ENCODE peak calls at places on chromosomes 5 and 9, in five cellular contexts. L is body of pancreas, Y is DND-41, D is PC-3, U is heart right ventricle. W is an unnamed sample. For H3K4me1, the result is how much of the 10 kb centered on the place peaks cover.

GRCh38 chr9:120289990-120290925 is 289.7 kb downstream of the CDK5RAP2 start:
- DNase-seq in L (no peak), Y (no peak), D (no peak), U (no peak), W (no peak)

GRCh38 chr5:58019614-58020013 is 440.3 kb downstream of the PLK2 start:
- DNase-seq in L (peak), Y (no peak), D (no peak), U (peak), W (peak)

GRCh38 chr5:145062280-145062679 is 772.9 kb downstream of the PRELID2 start:
- DNase-seq in L (no peak), Y (no peak), D (no peak), U (no peak), W (no peak)

GRCh38 chr9:91062281-91062680 is 260.7 kb downstream of the SYK start:
- DNase-seq in L (no peak), Y (no peak), D (no peak), U (no peak), W (peak)

GRCh38 chr5:158471179-158471924 is 612.4 kb upstream of the CLINT1 start:
- DNase-seq in L (peak), Y (no peak), D (no peak), U (no peak), W (no peak)

GRCh38 chr5:112436139-112436538 is 17.1 kb upstream of the EPB41L4A start:
- DNase-seq in L (no peak), Y (peak), D (no peak), U (no peak), W (no peak)

GRCh38 chr9:128125575-128126354 is 1.8 kb downstream of the PTGES2 start:
- DNase-seq in L (no peak), Y (no peak), D (no peak), U (peak), W (no peak)

GRCh38 chr9:120360046-120360445 is 219.9 kb downstream of the CDK5RAP2 start:
- DNase-seq in L (no peak), Y (no peak), D (no peak), U (no peak), W (no peak)

GRCh38 chr5:158682631-158683030 is 417.1 kb downstream of the EBF1 start:
- DNase-seq in L (no peak), Y (no peak), D (no peak), U (no peak), W (no peak)

GRCh38 chr9:4382722-4383317 is 83.0 kb upstream of the GLIS3 start:
- DNase-seq in L (no peak), Y (no peak), D (peak), U (no peak), W (no peak)

GRCh38 chr9:12776775-12777055 is 1.9 kb downstream of the LURAP1L start:
- DNase-seq in L (no peak), Y (no peak), D (no peak), U (no peak), W (no peak)

GRCh38 chr9:12775373-12775962 is 648 bp downstream of the LURAP1L start:
- DNase-seq in L (peak), Y (no peak), D (no peak), U (peak), W (no peak)

GRCh38 chr9:12775963-12776774 is 1.3 kb downstream of the LURAP1L start:
- DNase-seq in L (peak), Y (no peak), D (peak), U (peak), W (peak)

GRCh38 chr9:12777149-12778010 is 2.6 kb downstream of the LURAP1L start:
- DNase-seq in L (no peak), Y (no peak), D (peak), U (no peak), W (no peak)

DNA sequence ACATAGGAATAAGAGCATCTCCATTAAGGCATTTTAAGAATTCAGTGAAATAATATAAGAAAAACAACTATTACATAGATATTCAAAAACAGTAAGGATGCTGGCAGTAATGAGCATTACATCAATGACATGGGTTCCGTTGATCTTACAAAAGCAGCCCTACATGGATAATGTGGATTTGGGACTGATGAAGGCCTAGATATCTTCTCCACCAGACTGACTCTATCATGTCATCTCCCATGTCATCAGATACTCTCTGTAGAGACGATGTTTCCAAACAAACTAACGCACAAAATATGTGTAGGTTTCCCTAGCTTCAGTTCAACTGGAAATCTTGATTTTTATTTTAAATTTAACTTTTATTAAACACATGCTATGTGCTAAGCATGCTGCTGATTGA is 3.6 kb downstream of the LURAP1L start:
- DNase-seq in L (no peak), Y (no peak), D (no peak), U (no peak), W (no peak)
- H3K27ac ChIP-seq in L (peak), Y (no peak), D (peak), U (peak), W (peak)

DNA sequence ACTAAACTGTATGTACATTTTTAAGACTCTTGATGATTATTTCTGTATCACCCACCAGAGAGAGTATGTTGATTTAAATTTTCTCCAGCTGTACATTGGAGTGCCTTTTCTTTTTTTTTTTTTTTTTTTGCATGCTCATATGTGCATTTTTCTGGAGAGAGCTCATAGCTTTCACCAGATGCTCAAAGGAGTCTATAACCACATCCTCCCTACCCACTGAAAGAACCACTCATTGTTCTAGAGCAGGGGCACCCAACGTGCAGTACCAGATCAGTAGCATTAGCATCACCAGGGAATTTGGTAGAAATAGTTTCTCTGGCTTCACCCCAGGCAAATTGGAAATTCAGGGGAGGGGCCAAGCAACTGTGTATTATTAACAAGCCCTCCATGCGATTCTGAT is 53.9 kb upstream of the TMEM171 start:
- DNase-seq in L (no peak), Y (peak), D (no peak), U (no peak), W (no peak)
- TF ChIP-seq CTCF in L (no peak), Y (no peak), D (no peak), U (no peak), W (no peak)

DNA sequence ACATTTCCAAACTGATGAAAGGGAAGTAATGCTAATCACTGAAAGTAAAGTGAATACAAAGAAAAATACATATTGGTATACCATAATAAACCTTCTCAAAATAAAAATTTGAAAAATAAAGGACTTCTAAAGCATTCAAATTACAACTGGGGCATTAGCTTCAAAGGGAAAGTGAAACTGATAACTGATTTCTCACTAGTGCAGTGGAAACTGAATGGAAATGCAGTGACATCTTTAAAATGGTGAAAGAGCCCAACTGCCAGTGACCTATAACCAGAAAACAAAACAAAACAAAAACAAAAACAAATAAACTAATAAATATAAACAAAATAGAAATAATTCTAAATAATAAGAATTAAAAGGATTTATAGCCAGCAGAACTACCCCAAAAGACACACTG is 297.5 kb upstream of the GRIN3A start:
- DNase-seq in L (no peak), Y (no peak), D (no peak), U (no peak), W (no peak)
- H3K4me1 ChIP-seq in L (under half), Y (under half), D (under half), U (under half), W (under half)

GRCh38 chr9:119005162-119005561 is 364.1 kb downstream of the BRINP1 start:
- DNase-seq in L (no peak), Y (no peak), D (no peak), U (no peak), W (no peak)
- H3K27ac ChIP-seq in L (no peak), Y (no peak), D (no peak), U (no peak), W (peak)

W was measured in lung.